ENCODE peak calls at places on chromosomes 5 and 9, in four cellular contexts. Z is activated CD4-positive, alpha-beta T cell treated with anti-CD3 and anti-CD28 coated beads for 24 hours; E is stimulated activated CD8-positive, alpha-beta memory T cell treated with anti-CD3 and anti-CD28 coated beads, Interleukin-15, amount 100 ng/mL, for 1 hour; N is endothelial cell. H is an unnamed sample.

GRCh38 chr5:6504677-6505414 is 56.2 kb downstream of the UBE2QL1 start:
- DNase-seq in Z (no peak), E (no peak), N (no peak), H (no peak)

GRCh38 chr5:123265551-123265950 is 157.7 kb downstream of the CEP120 start:
- DNase-seq in Z (no peak), E (no peak), N (no peak), H (no peak)

GRCh38 chr5:142446131-142446959 is 121.5 kb upstream of the SPRY4 start:
- DNase-seq in Z (no peak), E (no peak), N (no peak), H (no peak)

GRCh38 chr5:68071731-68072130 is 143.8 kb upstream of the PIK3R1 start:
- DNase-seq in Z (no peak), E (no peak), N (no peak), H (no peak)

GRCh38 chr9:131043097-131043496 is 34.1 kb downstream of the LAMC3 start:
- DNase-seq in Z (no peak), E (no peak), N (no peak), H (no peak)

GRCh38 chr9:128684325-128685021 is 4.5 kb upstream of the SET start:
- DNase-seq in Z (peak), E (peak), N (peak), H (peak)

GRCh38 chr5:151205411-151205810 is 18.5 kb downstream of the CCDC69 start:
- DNase-seq in Z (no peak), E (no peak), N (no peak), H (no peak)

GRCh38 chr5:111703662-111704061 is 53.3 kb downstream of the NREP start:
- DNase-seq in Z (no peak), E (no peak), N (no peak), H (no peak)

GRCh38 chr9:105439428-105439827 is 8.4 kb upstream of the FSD1L start:
- DNase-seq in Z (no peak), E (no peak), N (no peak), H (no peak)

GRCh38 chr5:123582570-123583293 is 70.8 kb downstream of the CSNK1G3 start:
- DNase-seq in Z (no peak), E (no peak), N (no peak), H (no peak)

GRCh38 chr9:110814159-110814558 is 145.6 kb downstream of the MUSK start:
- DNase-seq in Z (no peak), E (no peak), N (no peak), H (no peak)

GRCh38 chr9:100430286-100430940 is 3.5 kb downstream of the MSANTD3 start:
- DNase-seq in Z (no peak), E (no peak), N (no peak), H (no peak)

GRCh38 chr9:4298255-4299005 is 1.4 kb downstream of the GLIS3 start:
- DNase-seq in Z (no peak), E (no peak), N (peak), H (no peak)

GRCh38 chr9:112059145-112059979 is 115.7 kb downstream of the SUSD1 start:
- DNase-seq in Z (no peak), E (no peak), N (no peak), H (peak)

GRCh38 chr9:84919498-84919897 is 250.0 kb downstream of the NTRK2 start:
- DNase-seq in Z (no peak), E (no peak), N (no peak), H (no peak)

GRCh38 chr5:154313360-154314017 is 123.0 kb downstream of the GALNT10 start:
- DNase-seq in Z (no peak), E (no peak), N (no peak), H (no peak)

GRCh38 chr9:130265431-130266235 is at the start of gene HMCN2:
- DNase-seq in Z (no peak), E (no peak), N (peak), H (no peak)

GRCh38 chr5:36073595-36074216 is 7.0 kb upstream of the UGT3A2 start:
- DNase-seq in Z (no peak), E (no peak), N (no peak), H (no peak)

GRCh38 chr9:131100445-131100844 is 4.1 kb downstream of the AIF1L start:
- DNase-seq in Z (no peak), E (no peak), N (no peak), H (no peak)

GRCh38 chr9:75033789-75034473 is 5.8 kb upstream of the CARNMT1 start:
- DNase-seq in Z (no peak), E (no peak), N (no peak), H (no peak)

GRCh38 chr5:90111354-90112070 is 298.0 kb downstream of the CETN3 start:
- DNase-seq in Z (no peak), E (no peak), N (no peak), H (no peak)

GRCh38 chr9:37229882-37230482 is 109.6 kb downstream of the ZCCHC7 start:
- DNase-seq in Z (no peak), E (no peak), N (no peak), H (no peak)

GRCh38 chr9:35826071-35826701 is 2.3 kb downstream of the FAM221B start:
- DNase-seq in Z (no peak), E (no peak), N (peak), H (no peak)

H was measured in anterior cingulate cortex.